ENCODE peak calls at places on chromosomes 1 and 21, in four cellular contexts. One of them, this sample, is unnamed.

GRCh38 chr1:165062346-165062745 is 294.2 kb downstream of the LMX1A start:
- DNase-seq in nucleus accumbens: no peak
- DNase-seq in activated gamma-delta T cell treated with Interleukin-2 at 50 U/mL for 16 hours: no peak
- DNase-seq in mammary epithelial cell: no peak
- DNase-seq in this sample: no peak

GRCh38 chr1:100325415-100326324 is 26.6 kb upstream of the CDC14A start:
- DNase-seq in activated gamma-delta T cell treated with Interleukin-2 at 50 U/mL for 16 hours: no peak
- DNase-seq in mammary epithelial cell: no peak
- DNase-seq in nucleus accumbens: no peak
- DNase-seq in this sample: no peak

GRCh38 chr21:40680311-40680710 is 166.6 kb downstream of the DSCAM start:
- DNase-seq in nucleus accumbens: no peak
- DNase-seq in mammary epithelial cell: no peak
- DNase-seq in activated gamma-delta T cell treated with Interleukin-2 at 50 U/mL for 16 hours: no peak
- DNase-seq in this sample: no peak

GRCh38 chr1:90707363-90707710 is 9.8 kb downstream of the BARHL2 start:
- DNase-seq in nucleus accumbens: no peak
- DNase-seq in activated gamma-delta T cell treated with Interleukin-2 at 50 U/mL for 16 hours: no peak
- DNase-seq in mammary epithelial cell: peak
- DNase-seq in this sample: no peak

GRCh38 chr1:154304664-154305337 is 16.1 kb upstream of the AQP10 start:
- DNase-seq in nucleus accumbens: peak
- DNase-seq in activated gamma-delta T cell treated with Interleukin-2 at 50 U/mL for 16 hours: no peak
- DNase-seq in mammary epithelial cell: peak
- DNase-seq in this sample: no peak

GRCh38 chr21:31576428-31576827 is 83.1 kb upstream of the SOD1 start:
- DNase-seq in mammary epithelial cell: no peak
- DNase-seq in nucleus accumbens: no peak
- DNase-seq in activated gamma-delta T cell treated with Interleukin-2 at 50 U/mL for 16 hours: no peak
- DNase-seq in this sample: no peak

GRCh38 chr1:226820935-226821718 is 49.3 kb upstream of the PSEN2 start:
- DNase-seq in mammary epithelial cell: peak
- DNase-seq in nucleus accumbens: no peak
- DNase-seq in activated gamma-delta T cell treated with Interleukin-2 at 50 U/mL for 16 hours: no peak
- DNase-seq in this sample: peak

GRCh38 chr1:51750729-51751128 is 127.8 kb downstream of the NRDC start:
- DNase-seq in mammary epithelial cell: peak
- DNase-seq in activated gamma-delta T cell treated with Interleukin-2 at 50 U/mL for 16 hours: no peak
- DNase-seq in nucleus accumbens: no peak
- DNase-seq in this sample: no peak

GRCh38 chr1:63274979-63275378 is 47.4 kb upstream of the FOXD3 start:
- DNase-seq in mammary epithelial cell: no peak
- DNase-seq in activated gamma-delta T cell treated with Interleukin-2 at 50 U/mL for 16 hours: no peak
- DNase-seq in nucleus accumbens: no peak
- DNase-seq in this sample: no peak

GRCh38 chr1:62012095-62012494 is 182.6 kb upstream of the L1TD1 start:
- DNase-seq in mammary epithelial cell: no peak
- DNase-seq in activated gamma-delta T cell treated with Interleukin-2 at 50 U/mL for 16 hours: no peak
- DNase-seq in nucleus accumbens: no peak
- DNase-seq in this sample: no peak

GRCh38 chr1:112368198-112368597 is 27.8 kb upstream of the CTTNBP2NL start:
- DNase-seq in nucleus accumbens: no peak
- DNase-seq in mammary epithelial cell: no peak
- DNase-seq in activated gamma-delta T cell treated with Interleukin-2 at 50 U/mL for 16 hours: no peak
- DNase-seq in this sample: no peak

GRCh38 chr21:15408089-15408488 is 321.7 kb upstream of the USP25 start:
- DNase-seq in mammary epithelial cell: peak
- DNase-seq in nucleus accumbens: no peak
- DNase-seq in activated gamma-delta T cell treated with Interleukin-2 at 50 U/mL for 16 hours: no peak
- DNase-seq in this sample: no peak

GRCh38 chr1:21823206-21823979 is 11.3 kb downstream of the LDLRAD2 start:
- DNase-seq in mammary epithelial cell: no peak
- DNase-seq in activated gamma-delta T cell treated with Interleukin-2 at 50 U/mL for 16 hours: no peak
- DNase-seq in nucleus accumbens: no peak
- DNase-seq in this sample: no peak

GRCh38 chr1:243253211-243253926 is 1.7 kb downstream of the CEP170 start:
- DNase-seq in nucleus accumbens: no peak
- DNase-seq in activated gamma-delta T cell treated with Interleukin-2 at 50 U/mL for 16 hours: no peak
- DNase-seq in mammary epithelial cell: peak
- DNase-seq in this sample: no peak

This sample was measured in D721Med.